ENCODE peak calls at places on chromosomes 4 and X, in ten cellular contexts. S, Y, O, R, X, J, L, P, B and V are unnamed samples.
A peak's percentile ranks its signal among the peaks of the same experiment; 100 is the strongest.

GRCh38 chr4:90542216-90542615 is 415.0 kb downstream of the CCSER1 start:
- DNase-seq in P (no peak), Y (no peak), J (no peak), B (no peak), R (no peak), L (no peak), O (no peak), X (no peak), S (no peak), V (no peak)

GRCh38 chr4:2468464-2469191 is at the start of gene RNF4:
- DNase-seq in R (peak; percentile 93), O (peak; percentile 99), J (peak; percentile 97), S (peak; percentile 95), X (peak; percentile 92), P (peak; percentile 92), L (peak; percentile 97), Y (peak; percentile 97), B (peak; percentile 97), V (peak; percentile 88)

GRCh38 chrX:124033821-124034220 is 72.3 kb downstream of the STAG2 start:
- DNase-seq in Y (no peak), B (peak; percentile 33), O (no peak), L (no peak), J (no peak), R (no peak), X (no peak), P (no peak), S (no peak), V (no peak)

GRCh38 chr4:82509029-82509428 is 52.8 kb downstream of the TMEM150C start:
- DNase-seq in B (no peak), X (no peak), S (no peak), Y (no peak), L (no peak), P (no peak), R (no peak), O (no peak), J (no peak), V (no peak)

GRCh38 chr4:102751964-102752363 is 8.8 kb downstream of the MANBA start:
- DNase-seq in J (no peak), P (no peak), S (no peak), R (no peak), B (no peak), Y (no peak), L (no peak), X (no peak), O (no peak), V (no peak)

GRCh38 chrX:31819455-31819854 is 747.6 kb upstream of the FTHL17 start:
- DNase-seq in X (no peak), L (peak; percentile 3), B (no peak), P (no peak), S (no peak), J (no peak), R (peak; percentile 9), O (peak; percentile 65), Y (no peak), V (no peak)

GRCh38 chrX:37846558-37846933 is 825 bp downstream of the DYNLT3 start:
- DNase-seq in L (no peak), Y (no peak), O (no peak), P (no peak), J (no peak), R (no peak), X (no peak), B (no peak), S (no peak), V (no peak)

GRCh38 chr4:152090543-152090942 is 329.7 kb upstream of the GATB start:
- DNase-seq in J (no peak), B (peak; percentile 96), Y (no peak), R (no peak), X (no peak), S (no peak), O (no peak), L (peak; percentile 51), P (no peak), V (no peak)

GRCh38 chr4:41399191-41399590 is 138.8 kb upstream of the LIMCH1 start:
- DNase-seq in P (no peak), R (no peak), J (no peak), O (no peak), Y (no peak), L (no peak), B (no peak), S (no peak), X (no peak), V (no peak)

GRCh38 chr4:41400296-41400695 is 137.7 kb upstream of the LIMCH1 start:
- DNase-seq in P (no peak), X (no peak), L (no peak), J (no peak), B (no peak), R (no peak), S (no peak), O (no peak), Y (no peak), V (no peak)

GRCh38 chr4:41396214-41396613 is 139.5 kb downstream of the UCHL1 start:
- DNase-seq in R (no peak), B (no peak), L (no peak), O (no peak), J (no peak), X (no peak), Y (no peak), S (no peak), P (no peak), V (no peak)

GRCh38 chr4:41394362-41394960 is 137.7 kb downstream of the UCHL1 start:
- DNase-seq in L (no peak), J (no peak), X (no peak), R (no peak), O (no peak), P (no peak), B (no peak), S (no peak), Y (no peak), V (no peak)

GRCh38 chr4:41396869-41397268 is 140.1 kb downstream of the UCHL1 start:
- DNase-seq in P (no peak), S (peak; percentile 30), B (no peak), R (no peak), L (no peak), O (no peak), Y (no peak), X (no peak), J (no peak), V (no peak)
- H3K9me3 ChIP-seq in P (no peaks in the 10 kb centered on the region), S (no peaks in the 10 kb centered on the region), B (no peaks in the 10 kb centered on the region), R (no peaks in the 10 kb centered on the region), L (no peaks in the 10 kb centered on the region), O (no peaks in the 10 kb centered on the region), Y (no peaks in the 10 kb centered on the region), X (no peaks in the 10 kb centered on the region), J (no peaks in the 10 kb centered on the region), V (no peaks in the 10 kb centered on the region)

DNA sequence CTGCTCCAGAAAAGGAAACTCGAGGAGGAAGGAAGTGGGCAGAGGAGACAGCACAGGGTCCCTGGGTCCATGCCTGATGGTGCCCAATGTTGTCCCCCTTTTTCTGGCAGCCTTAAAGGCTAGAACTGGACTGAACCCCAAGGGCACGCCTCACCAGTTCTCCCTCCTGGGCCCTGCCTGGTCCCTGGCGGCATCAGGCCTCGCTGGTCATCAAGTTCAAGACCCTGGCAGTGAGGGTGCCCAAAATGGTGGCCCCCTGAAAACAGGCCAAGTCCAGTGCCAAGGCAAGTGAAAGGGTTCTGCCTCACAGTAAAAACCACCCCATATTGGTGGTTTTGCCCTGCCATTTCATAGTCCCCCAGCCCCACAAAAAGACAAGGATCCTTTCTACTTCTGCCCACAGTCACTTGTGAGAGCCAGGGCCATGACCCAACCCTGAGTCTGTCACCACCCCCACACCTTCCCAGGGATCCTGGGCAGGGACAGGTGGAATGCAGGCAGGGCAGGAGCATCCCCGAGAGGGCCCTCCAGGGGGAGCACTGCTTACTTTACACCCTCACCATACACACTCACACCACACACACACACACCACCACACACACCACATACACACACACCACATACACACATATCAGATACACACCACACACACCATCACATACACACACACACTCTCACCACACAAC is 107.6 kb downstream of the DCTD start:
- DNase-seq in O (no peak), P (no peak), X (no peak), Y (no peak), L (no peak), J (peak; percentile 13), B (no peak), S (no peak), R (no peak), V (no peak)
- H3K9me3 ChIP-seq in O (no peaks in the 10 kb centered on the region), P (no peaks in the 10 kb centered on the region), X (no peaks in the 10 kb centered on the region), Y (no peaks in the 10 kb centered on the region), L (no peaks in the 10 kb centered on the region), J (peaks cover 8% of the 10 kb centered on the region), B (no peaks in the 10 kb centered on the region), S (no peaks in the 10 kb centered on the region), R (no peaks in the 10 kb centered on the region), V (no peaks in the 10 kb centered on the region)

GRCh38 chrX:71616672-71617529 is 1.4 kb downstream of the CXCR3 start:
- DNase-seq in P (peak; percentile 33), R (no peak), O (peak; percentile 47), J (no peak), Y (peak; percentile 83), X (no peak), S (no peak), B (no peak), L (no peak), V (no peak)

GRCh38 chrX:71609095-71609750 is 9.1 kb downstream of the CXCR3 start:
- DNase-seq in J (peak; percentile 29), S (no peak), O (no peak), B (no peak), Y (no peak), L (no peak), R (no peak), X (no peak), P (no peak), V (no peak)

GRCh38 chrX:71615056-71615455 is 3.3 kb downstream of the CXCR3 start:
- DNase-seq in S (no peak), B (no peak), L (no peak), P (no peak), X (no peak), O (no peak), J (no peak), R (no peak), Y (no peak), V (no peak)

GRCh38 chrX:71615954-71616353 is 2.4 kb downstream of the CXCR3 start:
- DNase-seq in S (no peak), X (no peak), P (no peak), L (no peak), J (no peak), R (no peak), O (no peak), B (no peak), Y (no peak), V (no peak)

GRCh38 chrX:71612256-71612655 is 6.1 kb downstream of the CXCR3 start:
- DNase-seq in O (no peak), R (no peak), B (no peak), L (no peak), S (no peak), X (no peak), Y (no peak), P (no peak), J (no peak), V (no peak)
- H3K9me3 ChIP-seq in O (no peaks in the 10 kb centered on the region), R (no peaks in the 10 kb centered on the region), B (peaks cover 20% of the 10 kb centered on the region), L (no peaks in the 10 kb centered on the region), S (no peaks in the 10 kb centered on the region), X (no peaks in the 10 kb centered on the region), Y (no peaks in the 10 kb centered on the region), P (no peaks in the 10 kb centered on the region), J (no peaks in the 10 kb centered on the region), V (no peaks in the 10 kb centered on the region)

DNA sequence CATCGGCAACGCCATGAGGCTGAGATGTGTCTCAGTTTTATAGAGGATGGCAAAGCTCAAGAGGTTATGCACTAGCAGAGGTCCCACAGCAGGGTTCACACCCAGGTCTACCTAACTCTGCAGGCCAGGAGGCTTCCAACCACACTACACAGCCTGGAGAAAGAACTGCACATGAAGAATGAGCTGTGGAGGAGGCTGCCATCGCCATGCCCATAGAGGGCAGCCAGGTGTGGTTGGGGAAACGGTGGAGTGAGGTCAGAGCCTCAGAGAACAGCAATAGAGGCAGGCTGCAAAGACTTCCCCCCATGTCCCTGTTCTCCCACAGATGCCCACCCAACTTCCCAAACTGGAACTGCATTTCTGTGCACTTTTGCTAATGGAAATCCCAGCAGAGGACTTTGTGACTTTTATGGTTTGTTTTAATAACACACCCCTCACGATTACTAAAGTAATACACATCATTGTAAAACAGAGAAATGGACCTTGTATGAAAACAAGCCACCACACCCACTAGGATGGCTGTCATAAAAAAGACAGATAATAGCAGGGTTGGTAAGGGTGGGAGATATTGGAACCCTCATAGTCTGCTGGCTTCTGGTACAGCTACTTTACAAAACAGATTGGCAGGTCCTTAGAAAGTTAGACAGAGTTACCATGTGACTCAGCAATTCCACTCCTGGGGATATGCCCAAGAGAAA is 58.9 kb upstream of the PROM1 start:
- DNase-seq in S (no peak), L (no peak), R (no peak), Y (peak; percentile 61), O (no peak), J (no peak), X (no peak), P (no peak), B (no peak), V (no peak)
- H3K9me3 ChIP-seq in S (no peaks in the 10 kb centered on the region), L (peaks cover 17% of the 10 kb centered on the region), R (no peaks in the 10 kb centered on the region), Y (peaks cover 16% of the 10 kb centered on the region), O (no peaks in the 10 kb centered on the region), J (peaks cover 14% of the 10 kb centered on the region), X (no peaks in the 10 kb centered on the region), P (no peaks in the 10 kb centered on the region), B (peaks cover 38% of the 10 kb centered on the region), V (no peaks in the 10 kb centered on the region)